ENCODE peak calls at places on chromosomes 12 and 14, in nine cellular contexts. One of them, this sample, is unnamed.

GRCh38 chr12:2988494-2988893 is 29.3 kb downstream of the TEAD4 start:
- DNase-seq in effector memory CD4-positive, alpha-beta T cell: no peak
- DNase-seq in T-helper 2 cell: no peak
- DNase-seq in RWPE1: no peak
- DNase-seq in cardiac fibroblast: no peak
- DNase-seq in GM13977: no peak
- DNase-seq in astrocyte of the hippocampus: no peak
- DNase-seq in activated CD4-positive, alpha-beta T cell treated with anti-CD3 and anti-CD28 coated beads, Interleukin-2, amount 50 U/mL, for 1 hour: no peak
- DNase-seq in stimulated activated naive CD8-positive, alpha-beta T cell treated with anti-CD3 and anti-CD28 coated beads, Interleukin-15, amount 100 ng/mL, for 72 hours: no peak
- DNase-seq in this sample: no peak

GRCh38 chr12:66596189-66596588 is 82.7 kb downstream of the GRIP1 start:
- DNase-seq in T-helper 2 cell: no peak
- DNase-seq in cardiac fibroblast: peak; percentile 33
- DNase-seq in activated CD4-positive, alpha-beta T cell treated with anti-CD3 and anti-CD28 coated beads, Interleukin-2, amount 50 U/mL, for 1 hour: no peak
- DNase-seq in effector memory CD4-positive, alpha-beta T cell: no peak
- DNase-seq in stimulated activated naive CD8-positive, alpha-beta T cell treated with anti-CD3 and anti-CD28 coated beads, Interleukin-15, amount 100 ng/mL, for 72 hours: no peak
- DNase-seq in RWPE1: peak; percentile 34
- DNase-seq in GM13977: no peak
- DNase-seq in astrocyte of the hippocampus: peak; percentile 28
- DNase-seq in this sample: no peak

GRCh38 chr12:47551426-47551851 is 154.4 kb downstream of the RPAP3 start:
- DNase-seq in effector memory CD4-positive, alpha-beta T cell: no peak
- DNase-seq in RWPE1: no peak
- DNase-seq in GM13977: no peak
- DNase-seq in stimulated activated naive CD8-positive, alpha-beta T cell treated with anti-CD3 and anti-CD28 coated beads, Interleukin-15, amount 100 ng/mL, for 72 hours: no peak
- DNase-seq in T-helper 2 cell: no peak
- DNase-seq in astrocyte of the hippocampus: peak; percentile 44
- DNase-seq in cardiac fibroblast: peak; percentile 51
- DNase-seq in activated CD4-positive, alpha-beta T cell treated with anti-CD3 and anti-CD28 coated beads, Interleukin-2, amount 50 U/mL, for 1 hour: no peak
- DNase-seq in this sample: no peak

GRCh38 chr12:19058235-19059021 is 71.1 kb upstream of the PLEKHA5 start:
- DNase-seq in cardiac fibroblast: peak; percentile 54
- DNase-seq in RWPE1: no peak
- DNase-seq in astrocyte of the hippocampus: peak; percentile 11
- DNase-seq in GM13977: no peak
- DNase-seq in effector memory CD4-positive, alpha-beta T cell: no peak
- DNase-seq in stimulated activated naive CD8-positive, alpha-beta T cell treated with anti-CD3 and anti-CD28 coated beads, Interleukin-15, amount 100 ng/mL, for 72 hours: no peak
- DNase-seq in T-helper 2 cell: no peak
- DNase-seq in activated CD4-positive, alpha-beta T cell treated with anti-CD3 and anti-CD28 coated beads, Interleukin-2, amount 50 U/mL, for 1 hour: no peak
- DNase-seq in this sample: no peak

GRCh38 chr14:41824441-41824840 is 217.8 kb downstream of the LRFN5 start:
- DNase-seq in RWPE1: no peak
- DNase-seq in activated CD4-positive, alpha-beta T cell treated with anti-CD3 and anti-CD28 coated beads, Interleukin-2, amount 50 U/mL, for 1 hour: no peak
- DNase-seq in stimulated activated naive CD8-positive, alpha-beta T cell treated with anti-CD3 and anti-CD28 coated beads, Interleukin-15, amount 100 ng/mL, for 72 hours: no peak
- DNase-seq in GM13977: no peak
- DNase-seq in cardiac fibroblast: no peak
- DNase-seq in T-helper 2 cell: no peak
- DNase-seq in astrocyte of the hippocampus: no peak
- DNase-seq in effector memory CD4-positive, alpha-beta T cell: no peak
- DNase-seq in this sample: no peak

GRCh38 chr14:62614117-62614516 is 431.1 kb downstream of the KCNH5 start:
- DNase-seq in RWPE1: no peak
- DNase-seq in GM13977: no peak
- DNase-seq in T-helper 2 cell: no peak
- DNase-seq in effector memory CD4-positive, alpha-beta T cell: no peak
- DNase-seq in stimulated activated naive CD8-positive, alpha-beta T cell treated with anti-CD3 and anti-CD28 coated beads, Interleukin-15, amount 100 ng/mL, for 72 hours: no peak
- DNase-seq in activated CD4-positive, alpha-beta T cell treated with anti-CD3 and anti-CD28 coated beads, Interleukin-2, amount 50 U/mL, for 1 hour: no peak
- DNase-seq in astrocyte of the hippocampus: peak; percentile 4
- DNase-seq in cardiac fibroblast: no peak
- DNase-seq in this sample: no peak

GRCh38 chr12:93390565-93391297 is 13.0 kb downstream of the NUDT4 start:
- DNase-seq in stimulated activated naive CD8-positive, alpha-beta T cell treated with anti-CD3 and anti-CD28 coated beads, Interleukin-15, amount 100 ng/mL, for 72 hours: no peak
- DNase-seq in activated CD4-positive, alpha-beta T cell treated with anti-CD3 and anti-CD28 coated beads, Interleukin-2, amount 50 U/mL, for 1 hour: no peak
- DNase-seq in astrocyte of the hippocampus: no peak
- DNase-seq in GM13977: no peak
- DNase-seq in RWPE1: no peak
- DNase-seq in effector memory CD4-positive, alpha-beta T cell: no peak
- DNase-seq in T-helper 2 cell: no peak
- DNase-seq in cardiac fibroblast: no peak
- DNase-seq in this sample: no peak

GRCh38 chr12:26340649-26341048 is 145.3 kb downstream of the SSPN start:
- DNase-seq in GM13977: peak; percentile 14
- DNase-seq in T-helper 2 cell: no peak
- DNase-seq in RWPE1: no peak
- DNase-seq in cardiac fibroblast: peak; percentile 5
- DNase-seq in effector memory CD4-positive, alpha-beta T cell: no peak
- DNase-seq in activated CD4-positive, alpha-beta T cell treated with anti-CD3 and anti-CD28 coated beads, Interleukin-2, amount 50 U/mL, for 1 hour: no peak
- DNase-seq in astrocyte of the hippocampus: no peak
- DNase-seq in stimulated activated naive CD8-positive, alpha-beta T cell treated with anti-CD3 and anti-CD28 coated beads, Interleukin-15, amount 100 ng/mL, for 72 hours: no peak
- DNase-seq in this sample: no peak

GRCh38 chr12:121784460-121784859 is 9.0 kb downstream of the RHOF start:
- DNase-seq in cardiac fibroblast: peak; percentile 81
- DNase-seq in astrocyte of the hippocampus: peak; percentile 79
- DNase-seq in T-helper 2 cell: no peak
- DNase-seq in activated CD4-positive, alpha-beta T cell treated with anti-CD3 and anti-CD28 coated beads, Interleukin-2, amount 50 U/mL, for 1 hour: no peak
- DNase-seq in GM13977: no peak
- DNase-seq in effector memory CD4-positive, alpha-beta T cell: no peak
- DNase-seq in stimulated activated naive CD8-positive, alpha-beta T cell treated with anti-CD3 and anti-CD28 coated beads, Interleukin-15, amount 100 ng/mL, for 72 hours: no peak
- DNase-seq in RWPE1: peak; percentile 78
- DNase-seq in this sample: no peak

GRCh38 chr12:51973560-51973959 is 22.1 kb downstream of the ACVR1B start:
- DNase-seq in cardiac fibroblast: peak; percentile 71
- DNase-seq in RWPE1: no peak
- DNase-seq in stimulated activated naive CD8-positive, alpha-beta T cell treated with anti-CD3 and anti-CD28 coated beads, Interleukin-15, amount 100 ng/mL, for 72 hours: no peak
- DNase-seq in GM13977: no peak
- DNase-seq in activated CD4-positive, alpha-beta T cell treated with anti-CD3 and anti-CD28 coated beads, Interleukin-2, amount 50 U/mL, for 1 hour: no peak
- DNase-seq in effector memory CD4-positive, alpha-beta T cell: no peak
- DNase-seq in astrocyte of the hippocampus: no peak
- DNase-seq in T-helper 2 cell: no peak
- DNase-seq in this sample: no peak

This sample was measured in Panc1.